ENCODE peak calls at places on chromosomes 11 and 22, in four cellular contexts. C is SW480; E is lower lobe of right lung; K is CD8-positive, alpha-beta memory T cell. B is an unnamed sample.

GRCh38 chr11:73367482-73368024 is 8.6 kb upstream of the RELT start:
- DNase-seq in C (no peak), E (no peak), K (no peak), B (no peak)

GRCh38 chr22:35915477-35916013 is 113.1 kb downstream of the RBFOX2 start:
- DNase-seq in K (no peak), E (no peak), C (peak; percentile 4), B (no peak)

GRCh38 chr22:24848559-24849168 is 42.7 kb downstream of the SGSM1 start:
- DNase-seq in E (no peak), C (no peak), K (no peak), B (no peak)

GRCh38 chr22:20267441-20268288 is 453 bp downstream of the RTN4R start:
- DNase-seq in K (no peak), C (no peak), E (peak; percentile 69), B (no peak)

GRCh38 chr11:120820040-120820439 is 203.9 kb upstream of the TBCEL start:
- DNase-seq in K (no peak), E (no peak), C (no peak), B (no peak)

GRCh38 chr11:132734217-132734616 is 798.1 kb downstream of the OPCML start:
- DNase-seq in E (no peak), C (no peak), K (no peak), B (no peak)

GRCh38 chr22:42617155-42617983 is 2.7 kb upstream of the POLDIP3 start:
- DNase-seq in C (no peak), K (no peak), E (no peak), B (no peak)

GRCh38 chr22:27408068-27408467 is 393.5 kb downstream of the MN1 start:
- DNase-seq in K (no peak), E (no peak), C (no peak), B (no peak)

GRCh38 chr11:114059984-114060401 is 482 bp downstream of the ZBTB16 start:
- DNase-seq in K (peak; percentile 39), E (peak; percentile 73), C (peak; percentile 41), B (peak; percentile 60)

GRCh38 chr22:38704568-38705234 is 1.0 kb upstream of the GTPBP1 start:
- DNase-seq in K (no peak), C (peak; percentile 7), E (no peak), B (no peak)

GRCh38 chr11:6616596-6617250 is 2.5 kb downstream of the TPP1 start:
- DNase-seq in K (no peak), E (no peak), C (no peak), B (no peak)

GRCh38 chr11:64546600-64546999 is 44.4 kb upstream of the SLC22A12 start:
- DNase-seq in E (peak; percentile 20), C (no peak), K (no peak), B (no peak)

GRCh38 chr11:6627762-6628241 is 8.6 kb upstream of the TPP1 start:
- DNase-seq in C (no peak), E (no peak), K (peak; percentile 28), B (peak; percentile 50)

GRCh38 chr11:2477254-2477653 is 32.4 kb downstream of the KCNQ1 start:
- DNase-seq in C (no peak), K (no peak), E (no peak), B (no peak)

GRCh38 chr22:38129856-38130255 is 19.4 kb upstream of the BAIAP2L2 start:
- DNase-seq in K (no peak), E (no peak), C (no peak), B (no peak)

GRCh38 chr11:68872216-68873003 is 30.7 kb upstream of the CPT1A start:
- DNase-seq in E (no peak), K (no peak), C (no peak), B (no peak)

GRCh38 chr11:123132881-123133280 is 62.2 kb downstream of the CLMP start:
- DNase-seq in E (no peak), K (no peak), C (no peak), B (no peak)

B was measured in naive B cell.